ENCODE peak calls at places on chromosome 19, in eight cellular contexts. F, D, B, C, S, I, N and L are unnamed samples. For H3K4me1, the result is how much of the 10 kb centered on the place peaks cover.

GRCh38 chr19:20351244-20351643 is 184.2 kb downstream of the ZNF486 start:
- DNase-seq in F (no peak), D (peak), B (no peak), C (no peak), S (no peak), I (no peak), N (no peak), L (no peak)

GRCh38 chr19:7507884-7508283 is 8.0 kb upstream of the ZNF358 start:
- DNase-seq in F (peak), D (peak), B (peak), C (no peak), S (peak), I (peak), N (peak), L (no peak)

GRCh38 chr19:17755533-17755885 is 4.2 kb downstream of the FCHO1 start:
- DNase-seq in F (no peak), D (no peak), B (peak), C (no peak), S (no peak), I (no peak), N (no peak), L (no peak)

GRCh38 chr19:40945645-40946044 is 45.4 kb upstream of the CYP2B6 start:
- DNase-seq in F (no peak), D (no peak), B (no peak), C (no peak), S (no peak), I (no peak), N (no peak), L (no peak)

GRCh38 chr19:8641908-8642547 is 11.6 kb downstream of the NFILZ start:
- DNase-seq in F (no peak), D (no peak), B (peak), C (peak), S (no peak), I (no peak), N (no peak), L (no peak)

GRCh38 chr19:10916602-10917001 is 11.8 kb downstream of the YIPF2 start:
- DNase-seq in F (no peak), D (no peak), B (no peak), C (no peak), S (no peak), I (no peak), N (no peak), L (no peak)

GRCh38 chr19:41912899-41913475 is 15.3 kb downstream of the ERFL start:
- DNase-seq in F (no peak), D (no peak), B (peak), C (no peak), S (no peak), I (no peak), N (peak), L (no peak)

GRCh38 chr19:53388168-53388567 is 6.8 kb upstream of the ZNF765 start:
- DNase-seq in F (no peak), D (no peak), B (no peak), C (no peak), S (no peak), I (no peak), N (no peak), L (no peak)

GRCh38 chr19:41175825-41176734 is 16.9 kb upstream of the CYP2S1 start:
- DNase-seq in F (peak), D (peak), B (no peak), C (peak), S (peak), I (peak), N (peak), L (no peak)

GRCh38 chr19:10760268-10760944 is 42.5 kb downstream of the DNM2 start:
- DNase-seq in F (no peak), D (no peak), B (no peak), C (peak), S (no peak), I (no peak), N (no peak), L (no peak)

GRCh38 chr19:50844296-50844935 is 10.3 kb upstream of the KLK3 start:
- DNase-seq in F (no peak), D (no peak), B (no peak), C (no peak), S (no peak), I (no peak), N (no peak), L (no peak)

GRCh38 chr19:19517235-19517619 is 1.2 kb downstream of the NDUFA13 start:
- DNase-seq in F (no peak), D (no peak), B (no peak), C (no peak), S (no peak), I (no peak), N (no peak), L (no peak)

GRCh38 chr19:13366529-13367143 is 139.6 kb downstream of the CACNA1A start:
- DNase-seq in F (no peak), D (no peak), B (peak), C (peak), S (no peak), I (peak), N (no peak), L (no peak)

GRCh38 chr19:39802958-39803357 is 24.3 kb downstream of the LEUTX start:
- DNase-seq in F (no peak), D (no peak), B (no peak), C (no peak), S (no peak), I (no peak), N (no peak), L (no peak)

GRCh38 chr19:5125797-5126497 is 157.0 kb downstream of the KDM4B start:
- DNase-seq in F (no peak), D (peak), B (no peak), C (peak), S (no peak), I (peak), N (no peak), L (no peak)

GRCh38 chr19:20928371-20928770 is 5.3 kb downstream of the ZNF85 start:
- DNase-seq in F (no peak), D (no peak), B (no peak), C (no peak), S (no peak), I (peak), N (no peak), L (no peak)

GRCh38 chr19:52391135-52391534 is 6.5 kb upstream of the ZNF528 start:
- DNase-seq in F (no peak), D (no peak), B (no peak), C (no peak), S (no peak), I (no peak), N (no peak), L (no peak)

GRCh38 chr19:10339380-10339960 is at the start of gene ICAM3:
- DNase-seq in F (peak), D (no peak), B (no peak), C (no peak), S (peak), I (peak), N (peak), L (no peak)

GRCh38 chr19:43779820-43780219 is 953 bp downstream of the KCNN4 start:
- DNase-seq in F (no peak), D (no peak), B (no peak), C (no peak), S (no peak), I (no peak), N (no peak), L (no peak)

GRCh38 chr19:41537789-41538188 is 38.2 kb upstream of the CEACAM21 start:
- DNase-seq in F (no peak), D (no peak), B (no peak), C (no peak), S (no peak), I (no peak), N (no peak), L (no peak)

GRCh38 chr19:18620311-18620710 is 7.6 kb downstream of the TMEM59L start:
- DNase-seq in F (no peak), D (no peak), B (no peak), C (no peak), S (no peak), I (no peak), N (no peak), L (no peak)

GRCh38 chr19:29302002-29302928 is 89.3 kb upstream of the UQCRFS1 start:
- DNase-seq in F (no peak), D (no peak), B (no peak), C (no peak), S (no peak), I (no peak), N (no peak), L (no peak)

GRCh38 chr19:11024259-11024658 is 63.4 kb downstream of the SMARCA4 start:
- DNase-seq in F (no peak), D (no peak), B (no peak), C (no peak), S (no peak), I (no peak), N (peak), L (no peak)

GRCh38 chr19:28619842-28620429 is 593.0 kb downstream of the UQCRFS1 start:
- DNase-seq in F (no peak), D (no peak), B (no peak), C (no peak), S (no peak), I (no peak), N (no peak), L (no peak)

GRCh38 chr19:10293637-10294367 is 4.0 kb downstream of the ICAM5 start:
- DNase-seq in F (no peak), D (no peak), B (no peak), C (no peak), S (no peak), I (no peak), N (no peak), L (no peak)

GRCh38 chr19:29645911-29646310 is 19.4 kb upstream of the PLEKHF1 start:
- DNase-seq in F (peak), D (no peak), B (no peak), C (no peak), S (peak), I (no peak), N (peak), L (no peak)

GRCh38 chr19:36244066-36244465 is 29.2 kb downstream of the ZNF146 start:
- DNase-seq in F (no peak), D (no peak), B (no peak), C (no peak), S (no peak), I (peak), N (no peak), L (no peak)

GRCh38 chr19:7515091-7515470 is 822 bp upstream of the ZNF358 start:
- DNase-seq in F (peak), D (no peak), B (no peak), C (no peak), S (no peak), I (no peak), N (peak), L (no peak)

GRCh38 chr19:3981736-3982681 is 3.3 kb downstream of the EEF2 start:
- DNase-seq in F (no peak), D (no peak), B (peak), C (no peak), S (no peak), I (no peak), N (peak), L (no peak)
- H3K4me1 ChIP-seq in F (under half), D (under half), B (under half), C (under half), S (half or more), I (under half), N (under half), L (under half)

GRCh38 chr19:16208847-16209246 is 11.1 kb downstream of the AP1M1 start:
- DNase-seq in F (no peak), D (no peak), B (peak), C (no peak), S (no peak), I (no peak), N (peak), L (no peak)

GRCh38 chr19:16208064-16208759 is 10.5 kb downstream of the AP1M1 start:
- DNase-seq in F (no peak), D (no peak), B (no peak), C (no peak), S (no peak), I (no peak), N (no peak), L (no peak)

GRCh38 chr19:16210168-16210567 is 12.5 kb downstream of the AP1M1 start:
- DNase-seq in F (no peak), D (no peak), B (no peak), C (no peak), S (no peak), I (no peak), N (no peak), L (no peak)

GRCh38 chr19:16207490-16208025 is 9.8 kb downstream of the AP1M1 start:
- DNase-seq in F (no peak), D (no peak), B (no peak), C (no peak), S (no peak), I (no peak), N (no peak), L (no peak)

DNA sequence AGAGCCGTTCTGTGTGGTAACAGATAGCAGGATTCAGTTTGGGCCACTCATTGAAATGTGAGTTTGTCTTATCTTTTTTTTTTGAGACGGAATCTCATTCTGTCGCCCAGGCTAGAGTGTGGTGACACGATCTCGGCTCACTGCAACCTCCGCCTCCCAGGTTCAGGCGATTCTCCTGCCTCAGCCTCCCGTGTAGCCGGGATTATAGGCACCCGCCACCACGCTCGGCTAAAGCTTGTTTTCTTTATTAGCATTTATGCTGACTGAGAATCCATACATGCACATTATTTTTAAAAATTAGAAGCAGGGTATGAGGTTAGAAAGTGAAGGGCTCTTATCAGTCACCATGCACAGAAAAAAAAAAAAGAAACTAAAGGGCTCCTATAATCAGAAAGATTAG is 11.6 kb downstream of the AP1M1 start:
- DNase-seq in F (no peak), D (no peak), B (no peak), C (no peak), S (no peak), I (no peak), N (no peak), L (no peak)
- H3K4me1 ChIP-seq in F (under half), D (under half), B (under half), C (under half), S (under half), I (under half), N (under half), L (under half)

GRCh38 chr19:45959517-45960025 is 14.1 kb downstream of the NOVA2 start:
- DNase-seq in F (no peak), D (no peak), B (no peak), C (no peak), S (no peak), I (no peak), N (no peak), L (no peak)

GRCh38 chr19:45960595-45961235 is 12.9 kb downstream of the NOVA2 start:
- DNase-seq in F (no peak), D (peak), B (peak), C (no peak), S (no peak), I (peak), N (no peak), L (no peak)

GRCh38 chr19:45958320-45958719 is 15.3 kb downstream of the NOVA2 start:
- DNase-seq in F (no peak), D (no peak), B (no peak), C (no peak), S (no peak), I (no peak), N (no peak), L (no peak)

GRCh38 chr19:45958763-45959516 is 14.7 kb downstream of the NOVA2 start:
- DNase-seq in F (no peak), D (no peak), B (no peak), C (no peak), S (no peak), I (no peak), N (no peak), L (no peak)

DNA sequence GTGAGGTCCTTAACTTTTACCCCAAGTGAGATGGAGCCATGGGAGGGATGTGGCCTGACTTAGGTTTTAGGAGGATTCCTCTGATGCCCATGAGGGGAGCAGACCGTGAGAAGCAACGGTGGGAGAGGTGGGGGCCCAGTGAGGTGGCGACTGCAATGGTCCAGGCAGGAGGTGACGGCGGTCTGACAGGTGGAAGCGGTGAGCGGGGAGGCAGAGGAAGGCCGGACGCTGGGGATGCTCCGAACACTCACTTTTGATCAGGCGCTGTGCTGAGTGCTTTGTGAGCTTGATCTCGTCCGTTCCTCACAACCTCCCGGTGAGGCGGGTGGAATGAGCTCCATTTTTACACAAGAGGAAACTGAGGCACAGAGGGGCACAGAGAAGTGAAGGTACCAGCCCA is 11.6 kb downstream of the NOVA2 start:
- DNase-seq in F (no peak), D (no peak), B (no peak), C (no peak), S (no peak), I (no peak), N (no peak), L (no peak)
- H3K4me1 ChIP-seq in F (under half), D (under half), B (under half), C (under half), S (under half), I (under half), N (under half), L (under half)

GRCh38 chr19:38699647-38700349 is 44.5 kb downstream of the CAPN12 start:
- DNase-seq in F (no peak), D (no peak), B (no peak), C (no peak), S (no peak), I (no peak), N (no peak), L (no peak)
- H3K4me1 ChIP-seq in F (half or more), D (half or more), B (under half), C (under half), S (half or more), I (under half), N (under half), L (half or more)

GRCh38 chr19:6185093-6185824 is 49.8 kb downstream of the ACSBG2 start:
- DNase-seq in F (no peak), D (no peak), B (no peak), C (no peak), S (no peak), I (no peak), N (no peak), L (no peak)
- H3K4me1 ChIP-seq in F (under half), D (under half), B (under half), C (under half), S (under half), I (under half), N (under half), L (under half)

GRCh38 chr19:15313649-15314279 is 18.6 kb downstream of the BRD4 start:
- DNase-seq in F (no peak), D (no peak), B (no peak), C (no peak), S (no peak), I (no peak), N (no peak), L (no peak)
- H3K4me1 ChIP-seq in F (half or more), D (half or more), B (under half), C (under half), S (half or more), I (under half), N (under half), L (half or more)

GRCh38 chr19:870963-871401 is 11.5 kb downstream of the CFD start:
- DNase-seq in F (peak), D (peak), B (peak), C (no peak), S (peak), I (no peak), N (peak), L (no peak)

GRCh38 chr19:867855-868457 is 8.5 kb downstream of the CFD start:
- DNase-seq in F (no peak), D (no peak), B (no peak), C (no peak), S (no peak), I (no peak), N (no peak), L (no peak)

GRCh38 chr19:868458-869244 is 9.2 kb downstream of the CFD start:
- DNase-seq in F (no peak), D (no peak), B (no peak), C (no peak), S (no peak), I (no peak), N (no peak), L (no peak)

GRCh38 chr19:870314-870713 is 10.8 kb downstream of the CFD start:
- DNase-seq in F (no peak), D (no peak), B (no peak), C (no peak), S (no peak), I (no peak), N (no peak), L (no peak)

DNA sequence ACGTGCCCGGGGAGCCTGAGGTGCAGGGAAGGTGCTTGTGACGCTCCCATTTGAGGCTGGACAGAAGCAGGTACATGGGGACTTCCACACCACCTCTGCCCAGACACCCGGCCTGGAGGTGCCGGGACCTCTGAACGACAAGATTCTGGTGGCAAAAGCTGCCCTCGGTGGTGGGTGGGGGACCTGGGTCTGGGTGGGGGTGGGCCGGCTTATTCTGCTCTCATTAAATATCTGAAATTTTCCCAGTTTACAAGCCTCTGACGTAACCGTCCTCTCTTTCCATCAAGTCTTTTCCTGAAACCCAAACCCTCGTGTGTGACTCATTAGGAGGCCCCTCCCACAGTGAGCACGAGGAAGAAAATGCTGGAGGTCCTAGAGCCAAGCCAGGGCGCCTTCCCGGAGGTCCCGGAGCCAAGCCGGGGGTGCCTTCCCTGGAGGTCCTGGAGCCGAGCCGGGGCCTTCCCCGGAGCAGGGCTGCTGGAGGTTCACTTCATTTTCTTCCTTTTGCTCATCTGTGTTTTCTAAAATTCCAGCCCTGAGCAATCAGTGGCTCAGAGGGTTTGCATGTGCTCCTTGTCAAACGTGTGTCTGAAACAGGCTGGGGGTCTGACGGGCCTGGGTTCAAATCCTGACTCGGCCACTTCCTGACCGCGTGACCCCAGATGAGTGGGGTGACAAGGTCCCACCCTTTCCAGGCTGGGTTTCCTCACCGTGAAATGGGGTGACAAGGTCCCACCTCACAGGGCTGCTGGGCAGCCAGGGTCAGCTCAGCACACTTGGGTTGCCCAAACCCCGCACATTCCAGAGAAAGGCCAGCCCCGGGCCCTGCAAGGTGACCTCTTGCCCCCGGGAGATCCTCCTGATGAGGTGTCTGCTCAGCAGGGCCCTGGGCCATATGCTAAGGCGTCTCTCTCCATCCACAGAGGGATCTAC is 10.0 kb downstream of the CFD start:
- DNase-seq in F (peak), D (peak), B (no peak), C (no peak), S (peak), I (no peak), N (peak), L (no peak)
- H3K4me1 ChIP-seq in F (under half), D (under half), B (under half), C (under half), S (under half), I (under half), N (under half), L (under half)

GRCh38 chr19:46979103-46979769 is 40.4 kb upstream of the NPAS1 start:
- DNase-seq in F (peak), D (no peak), B (no peak), C (no peak), S (no peak), I (no peak), N (no peak), L (no peak)

GRCh38 chr19:46980756-46981155 is 38.9 kb upstream of the NPAS1 start:
- DNase-seq in F (no peak), D (no peak), B (no peak), C (no peak), S (no peak), I (no peak), N (no peak), L (no peak)

GRCh38 chr19:46978470-46978869 is 41.2 kb upstream of the NPAS1 start:
- DNase-seq in F (no peak), D (no peak), B (no peak), C (no peak), S (no peak), I (no peak), N (no peak), L (no peak)

GRCh38 chr19:46981296-46981695 is 38.3 kb upstream of the NPAS1 start:
- DNase-seq in F (no peak), D (no peak), B (no peak), C (no peak), S (no peak), I (no peak), N (no peak), L (no peak)

GRCh38 chr19:46979770-46980105 is 39.9 kb upstream of the NPAS1 start:
- DNase-seq in F (no peak), D (no peak), B (no peak), C (no peak), S (no peak), I (no peak), N (no peak), L (no peak)
- H3K4me1 ChIP-seq in F (half or more), D (under half), B (under half), C (under half), S (half or more), I (under half), N (half or more), L (half or more)

GRCh38 chr19:38667552-38668205 is 20.2 kb downstream of the ACTN4 start:
- DNase-seq in F (no peak), D (no peak), B (no peak), C (no peak), S (no peak), I (no peak), N (no peak), L (no peak)
- H3K4me1 ChIP-seq in F (half or more), D (half or more), B (under half), C (half or more), S (half or more), I (under half), N (half or more), L (half or more)